ENCODE peak calls at places on chromosomes 13 and 19, in nine cellular contexts. One of them, this sample, is unnamed.

GRCh38 chr19:35856001-35856400 is 710 bp upstream of the KIRREL2 start:
- DNase-seq in adipocyte: no peak
- DNase-seq in CD4-positive, alpha-beta T cell: no peak
- DNase-seq in head of caudate nucleus: no peak
- DNase-seq in iPS-NIHi11: peak; percentile 81
- DNase-seq in T-cell: no peak
- DNase-seq in tibial nerve: no peak
- DNase-seq in upper lobe of right lung: no peak
- DNase-seq in T-helper 1 cell: no peak
- DNase-seq in this sample: no peak

GRCh38 chr13:49616688-49617065 is 11.6 kb upstream of the ARL11 start:
- DNase-seq in adipocyte: peak; percentile 34
- DNase-seq in CD4-positive, alpha-beta T cell: no peak
- DNase-seq in head of caudate nucleus: no peak
- DNase-seq in iPS-NIHi11: no peak
- DNase-seq in T-cell: no peak
- DNase-seq in tibial nerve: no peak
- DNase-seq in upper lobe of right lung: no peak
- DNase-seq in T-helper 1 cell: no peak
- DNase-seq in this sample: no peak

GRCh38 chr13:77509221-77509620 is 26.3 kb upstream of the SCEL start:
- DNase-seq in adipocyte: peak; percentile 57
- DNase-seq in CD4-positive, alpha-beta T cell: no peak
- DNase-seq in head of caudate nucleus: no peak
- DNase-seq in iPS-NIHi11: no peak
- DNase-seq in T-cell: no peak
- DNase-seq in tibial nerve: no peak
- DNase-seq in upper lobe of right lung: no peak
- DNase-seq in T-helper 1 cell: no peak
- DNase-seq in this sample: peak; percentile 78

GRCh38 chr13:48891586-48891985 is 84.1 kb upstream of the FNDC3A start:
- DNase-seq in adipocyte: peak; percentile 38
- DNase-seq in CD4-positive, alpha-beta T cell: no peak
- DNase-seq in head of caudate nucleus: no peak
- DNase-seq in iPS-NIHi11: no peak
- DNase-seq in T-cell: no peak
- DNase-seq in tibial nerve: no peak
- DNase-seq in upper lobe of right lung: no peak
- DNase-seq in T-helper 1 cell: no peak
- DNase-seq in this sample: peak; percentile 83

GRCh38 chr19:7833225-7834156 is 3.5 kb downstream of the EVI5L start:
- DNase-seq in adipocyte: no peak
- DNase-seq in CD4-positive, alpha-beta T cell: no peak
- DNase-seq in head of caudate nucleus: no peak
- DNase-seq in iPS-NIHi11: peak; percentile 30
- DNase-seq in T-cell: no peak
- DNase-seq in tibial nerve: peak; percentile 47
- DNase-seq in upper lobe of right lung: peak; percentile 93
- DNase-seq in T-helper 1 cell: no peak
- DNase-seq in this sample: no peak

GRCh38 chr13:90302113-90302512 is 1045.4 kb upstream of the MIR17HG start:
- DNase-seq in adipocyte: peak; percentile 46
- DNase-seq in CD4-positive, alpha-beta T cell: no peak
- DNase-seq in head of caudate nucleus: no peak
- DNase-seq in iPS-NIHi11: no peak
- DNase-seq in T-cell: no peak
- DNase-seq in tibial nerve: no peak
- DNase-seq in upper lobe of right lung: no peak
- DNase-seq in T-helper 1 cell: no peak
- DNase-seq in this sample: no peak

GRCh38 chr13:108877300-108877699 is 247.9 kb downstream of the MYO16 start:
- DNase-seq in adipocyte: peak; percentile 31
- DNase-seq in CD4-positive, alpha-beta T cell: no peak
- DNase-seq in head of caudate nucleus: no peak
- DNase-seq in iPS-NIHi11: no peak
- DNase-seq in T-cell: no peak
- DNase-seq in tibial nerve: no peak
- DNase-seq in upper lobe of right lung: no peak
- DNase-seq in T-helper 1 cell: no peak
- DNase-seq in this sample: no peak

GRCh38 chr13:30376426-30377311 is 45.6 kb upstream of the UBE2L5 start:
- DNase-seq in adipocyte: no peak
- DNase-seq in CD4-positive, alpha-beta T cell: peak; percentile 57
- DNase-seq in head of caudate nucleus: no peak
- DNase-seq in iPS-NIHi11: no peak
- DNase-seq in T-cell: peak; percentile 64
- DNase-seq in tibial nerve: no peak
- DNase-seq in upper lobe of right lung: no peak
- DNase-seq in T-helper 1 cell: peak; percentile 56
- DNase-seq in this sample: no peak

GRCh38 chr13:79485014-79485441 is 4.1 kb downstream of the NDFIP2 start:
- DNase-seq in adipocyte: peak; percentile 91
- DNase-seq in CD4-positive, alpha-beta T cell: no peak
- DNase-seq in head of caudate nucleus: no peak
- DNase-seq in iPS-NIHi11: no peak
- DNase-seq in T-cell: no peak
- DNase-seq in tibial nerve: no peak
- DNase-seq in upper lobe of right lung: no peak
- DNase-seq in T-helper 1 cell: no peak
- DNase-seq in this sample: peak; percentile 4

GRCh38 chr19:16288544-16288943 is 36.1 kb upstream of the KLF2 start:
- DNase-seq in adipocyte: no peak
- DNase-seq in CD4-positive, alpha-beta T cell: no peak
- DNase-seq in head of caudate nucleus: no peak
- DNase-seq in iPS-NIHi11: no peak
- DNase-seq in T-cell: no peak
- DNase-seq in tibial nerve: no peak
- DNase-seq in upper lobe of right lung: no peak
- DNase-seq in T-helper 1 cell: no peak
- DNase-seq in this sample: peak; percentile 68

GRCh38 chr19:28878862-28879566 is 333.9 kb downstream of the UQCRFS1 start:
- DNase-seq in adipocyte: peak; percentile 86
- DNase-seq in CD4-positive, alpha-beta T cell: peak; percentile 40
- DNase-seq in head of caudate nucleus: peak; percentile 77
- DNase-seq in iPS-NIHi11: peak; percentile 73
- DNase-seq in T-cell: peak; percentile 34
- DNase-seq in tibial nerve: peak; percentile 59
- DNase-seq in upper lobe of right lung: peak; percentile 75
- DNase-seq in T-helper 1 cell: peak; percentile 22
- DNase-seq in this sample: peak; percentile 53

GRCh38 chr13:97855570-97855970 is 97.9 kb upstream of the IPO5 start:
- DNase-seq in adipocyte: peak; percentile 96
- DNase-seq in CD4-positive, alpha-beta T cell: no peak
- DNase-seq in head of caudate nucleus: peak; percentile 73
- DNase-seq in iPS-NIHi11: peak; percentile 81
- DNase-seq in T-cell: no peak
- DNase-seq in tibial nerve: peak; percentile 46
- DNase-seq in upper lobe of right lung: no peak
- DNase-seq in T-helper 1 cell: no peak
- DNase-seq in this sample: peak; percentile 70

GRCh38 chr19:2627319-2627829 is 75.1 kb downstream of the GNG7 start:
- DNase-seq in adipocyte: peak; percentile 96
- DNase-seq in CD4-positive, alpha-beta T cell: no peak
- DNase-seq in head of caudate nucleus: peak; percentile 94
- DNase-seq in iPS-NIHi11: peak; percentile 39
- DNase-seq in T-cell: no peak
- DNase-seq in tibial nerve: peak; percentile 79
- DNase-seq in upper lobe of right lung: peak; percentile 89
- DNase-seq in T-helper 1 cell: no peak
- DNase-seq in this sample: peak; percentile 95

GRCh38 chr13:51681037-51681678 is 96.9 kb downstream of the WDFY2 start:
- DNase-seq in adipocyte: peak; percentile 45
- DNase-seq in CD4-positive, alpha-beta T cell: no peak
- DNase-seq in head of caudate nucleus: no peak
- DNase-seq in iPS-NIHi11: no peak
- DNase-seq in T-cell: no peak
- DNase-seq in tibial nerve: no peak
- DNase-seq in upper lobe of right lung: no peak
- DNase-seq in T-helper 1 cell: no peak
- DNase-seq in this sample: no peak

GRCh38 chr13:32039488-32040013 is 8.0 kb downstream of the FRY start:
- DNase-seq in adipocyte: peak; percentile 42
- DNase-seq in CD4-positive, alpha-beta T cell: no peak
- DNase-seq in head of caudate nucleus: no peak
- DNase-seq in iPS-NIHi11: no peak
- DNase-seq in T-cell: no peak
- DNase-seq in tibial nerve: no peak
- DNase-seq in upper lobe of right lung: no peak
- DNase-seq in T-helper 1 cell: no peak
- DNase-seq in this sample: no peak